ENCODE peak calls at places on chromosomes 5 and 9, in six cellular contexts. B is HEK293T; P is activated CD4-positive, alpha-beta T cell treated with anti-CD3 and anti-CD28 coated beads, Interleukin-2, amount 10 ng/mL, durations not matched to agents 7 days and 5 days; L is AG09319; G is posterior vena cava; Y is naive B cell. F is an unnamed sample.

GRCh38 chr9:80030801-80031200 is 459.0 kb downstream of the TLE4 start:
- DNase-seq in B (no peak), P (no peak), L (no peak), G (no peak), Y (no peak), F (no peak)

GRCh38 chr5:158382473-158382872 is 523.5 kb upstream of the CLINT1 start:
- DNase-seq in B (peak), P (no peak), L (peak), G (peak), Y (no peak), F (peak)

GRCh38 chr5:73968729-73969128 is 342.7 kb downstream of the ARHGEF28 start:
- DNase-seq in B (no peak), P (no peak), L (no peak), G (no peak), Y (no peak), F (no peak)

GRCh38 chr5:139445325-139446170 is 6.2 kb upstream of the DNAJC18 start:
- DNase-seq in B (no peak), P (no peak), L (no peak), G (no peak), Y (no peak), F (no peak)

GRCh38 chr9:125272697-125273096 is 11.1 kb downstream of the GAPVD1 start:
- DNase-seq in B (no peak), P (no peak), L (no peak), G (no peak), Y (no peak), F (no peak)

GRCh38 chr9:100756217-100756616 is 178.3 kb downstream of the CAVIN4 start:
- DNase-seq in B (no peak), P (no peak), L (no peak), G (no peak), Y (no peak), F (no peak)

GRCh38 chr9:136644593-136645342 is 17.9 kb upstream of the EGFL7 start:
- DNase-seq in B (no peak), P (peak), L (no peak), G (peak), Y (peak), F (peak)

GRCh38 chr9:96719538-96720315 is 58.2 kb downstream of the ZNF510 start:
- DNase-seq in B (no peak), P (no peak), L (no peak), G (no peak), Y (no peak), F (no peak)

GRCh38 chr9:105828596-105829213 is 134.4 kb downstream of the TMEM38B start:
- DNase-seq in B (no peak), P (no peak), L (no peak), G (no peak), Y (no peak), F (no peak)

GRCh38 chr9:128078504-128079434 is 10.7 kb downstream of the SLC25A25 start:
- DNase-seq in B (no peak), P (no peak), L (no peak), G (no peak), Y (no peak), F (no peak)

GRCh38 chr5:61251874-61252642 is 80.0 kb upstream of the ZSWIM6 start:
- DNase-seq in B (no peak), P (no peak), L (no peak), G (no peak), Y (no peak), F (no peak)

GRCh38 chr9:81801190-81801589 is 111.8 kb upstream of the TLE1 start:
- DNase-seq in B (peak), P (no peak), L (no peak), G (no peak), Y (no peak), F (no peak)

GRCh38 chr9:20941177-20941690 is 90.2 kb downstream of the HACD4 start:
- DNase-seq in B (peak), P (peak), L (peak), G (no peak), Y (peak), F (peak)

GRCh38 chr9:129289883-129290282 is 111.8 kb upstream of the IER5L start:
- DNase-seq in B (no peak), P (no peak), L (no peak), G (peak), Y (no peak), F (no peak)

GRCh38 chr5:45399041-45399440 is 297.1 kb downstream of the HCN1 start:
- DNase-seq in B (no peak), P (no peak), L (no peak), G (no peak), Y (no peak), F (no peak)

GRCh38 chr9:108775901-108776306 is 79.9 kb downstream of the ACTL7B start:
- DNase-seq in B (no peak), P (no peak), L (no peak), G (no peak), Y (no peak), F (no peak)

GRCh38 chr5:166493627-166494026 is 1797.8 kb upstream of the WWC1 start:
- DNase-seq in B (no peak), P (no peak), L (no peak), G (no peak), Y (no peak), F (no peak)

GRCh38 chr5:28807230-28807629 is 1768.8 kb upstream of the CDH9 start:
- DNase-seq in B (no peak), P (no peak), L (no peak), G (no peak), Y (no peak), F (no peak)

F was measured in GM18507.